ENCODE peak calls at places on chromosomes 12 and 14, in seven cellular contexts. Y is hepatocyte; C is H54; K is M059J; A is heart left ventricle; O is NCI-H1105; V is activated CD4-positive, alpha-beta T cell treated with anti-CD3 and anti-CD28 coated beads, Interleukin-2, amount 10 ng/mL, durations not matched to agents 7 days and 5 days. T is an unnamed sample.
A peak's percentile ranks its signal among the peaks of the same experiment; 100 is the strongest.

GRCh38 chr12:98503343-98503592 is 12.1 kb upstream of the TMPO start:
- DNase-seq in Y (peak; percentile 94), C (peak; percentile 40), K (peak; percentile 88), A (peak; percentile 92), O (peak; percentile 80), V (peak; percentile 88), T (peak; percentile 96)

GRCh38 chr12:46320731-46321130 is 51.8 kb downstream of the SLC38A2 start:
- DNase-seq in Y (no peak), C (no peak), K (no peak), A (no peak), O (no peak), V (no peak), T (no peak)

GRCh38 chr12:13864081-13864673 is 117.2 kb downstream of the GRIN2B start:
- DNase-seq in Y (peak; percentile 86), C (peak; percentile 48), K (peak; percentile 47), A (peak; percentile 58), O (peak; percentile 67), V (peak; percentile 61), T (peak; percentile 79)

GRCh38 chr12:30515351-30515750 is 180.3 kb downstream of the IPO8 start:
- DNase-seq in Y (peak; percentile 30), C (no peak), K (no peak), A (no peak), O (no peak), V (no peak), T (no peak)

GRCh38 chr14:99073401-99073800 is 198.6 kb downstream of the BCL11B start:
- DNase-seq in Y (no peak), C (no peak), K (no peak), A (no peak), O (no peak), V (no peak), T (no peak)

GRCh38 chr12:106205208-106206069 is 42.4 kb downstream of the CKAP4 start:
- DNase-seq in Y (no peak), C (peak; percentile 27), K (peak; percentile 68), A (peak; percentile 57), O (peak; percentile 31), V (no peak), T (no peak)

GRCh38 chr14:23028800-23029199 is 5.9 kb downstream of the PSMB5 start:
- DNase-seq in Y (no peak), C (no peak), K (no peak), A (no peak), O (no peak), V (no peak), T (no peak)

GRCh38 chr14:31942216-31942841 is 134.8 kb upstream of the ARHGAP5 start:
- DNase-seq in Y (no peak), C (no peak), K (no peak), A (no peak), O (no peak), V (no peak), T (no peak)

GRCh38 chr12:66516133-66516532 is 162.7 kb downstream of the GRIP1 start:
- DNase-seq in Y (no peak), C (no peak), K (peak; percentile 19), A (no peak), O (no peak), V (no peak), T (no peak)

GRCh38 chr12:67035121-67035520 is 234.0 kb upstream of the CAND1 start:
- DNase-seq in Y (no peak), C (no peak), K (no peak), A (no peak), O (no peak), V (no peak), T (no peak)

GRCh38 chr14:37078131-37078530 is 94.3 kb downstream of the SLC25A21 start:
- DNase-seq in Y (no peak), C (no peak), K (peak; percentile 68), A (no peak), O (no peak), V (no peak), T (no peak)

GRCh38 chr14:94447986-94448808 is 4.4 kb downstream of the SERPINA11 start:
- DNase-seq in Y (no peak), C (no peak), K (no peak), A (no peak), O (peak; percentile 29), V (no peak), T (no peak)

GRCh38 chr14:69695664-69696527 is 71.0 kb upstream of the SRSF5 start:
- DNase-seq in Y (no peak), C (no peak), K (peak; percentile 14), A (no peak), O (peak; percentile 87), V (no peak), T (no peak)

GRCh38 chr12:93376436-93377251 is 1.1 kb upstream of the NUDT4 start:
- DNase-seq in Y (peak; percentile 46), C (no peak), K (peak; percentile 31), A (peak; percentile 68), O (no peak), V (no peak), T (no peak)

GRCh38 chr12:104426926-104427546 is 29.7 kb upstream of the CHST11 start:
- DNase-seq in Y (no peak), C (no peak), K (peak; percentile 89), A (no peak), O (no peak), V (no peak), T (no peak)

GRCh38 chr12:45017916-45018315 is 33.0 kb downstream of the DBX2 start:
- DNase-seq in Y (no peak), C (no peak), K (no peak), A (no peak), O (peak; percentile 10), V (no peak), T (no peak)

GRCh38 chr12:122853582-122854245 is 18.5 kb downstream of the HIP1R start:
- DNase-seq in Y (no peak), C (no peak), K (no peak), A (no peak), O (no peak), V (no peak), T (no peak)

GRCh38 chr12:67647547-67648305 is 819 bp upstream of the DYRK2 start:
- DNase-seq in Y (peak; percentile 92), C (peak; percentile 86), K (peak; percentile 90), A (peak; percentile 85), O (peak; percentile 57), V (peak; percentile 52), T (peak; percentile 93)

GRCh38 chr12:131194166-131194565 is 240.5 kb downstream of the ADGRD1 start:
- DNase-seq in Y (no peak), C (no peak), K (peak; percentile 7), A (no peak), O (no peak), V (no peak), T (no peak)

GRCh38 chr12:120013659-120014380 is 24.8 kb downstream of the BICDL1 start:
- DNase-seq in Y (no peak), C (no peak), K (peak; percentile 74), A (no peak), O (no peak), V (peak; percentile 78), T (no peak)